ENCODE peak calls at places on chromosomes 13 and 19, in four cellular contexts. Q is aorta; B is suprapubic skin; T is CD8-positive, alpha-beta T cell. X is an unnamed sample. For H3K4me1 and H3K27me3, the result is how much of the 10 kb centered on the place peaks cover.

GRCh38 chr13:80338781-80339577 is 1.9 kb downstream of the SPRY2 start:
- DNase-seq in Q (peak), B (peak), T (no peak), X (peak)

GRCh38 chr19:4969292-4969771 is 419 bp downstream of the KDM4B start:
- DNase-seq in T (no peak), Q (no peak), B (no peak), X (no peak)

GRCh38 chr19:2051771-2052704 is 994 bp upstream of the MKNK2 start:
- DNase-seq in B (peak), T (no peak), Q (no peak), X (peak)

GRCh38 chr13:97762141-97762540 is 191.3 kb upstream of the IPO5 start:
- DNase-seq in B (no peak), T (no peak), Q (no peak), X (no peak)

GRCh38 chr13:92044351-92044750 is 645.9 kb downstream of the GPC5 start:
- DNase-seq in Q (no peak), B (no peak), T (no peak), X (peak)

GRCh38 chr13:85631801-85632200 is 167.4 kb downstream of the SLITRK6 start:
- DNase-seq in Q (no peak), B (no peak), T (no peak), X (no peak)

GRCh38 chr13:51619614-51620013 is 35.4 kb downstream of the WDFY2 start:
- DNase-seq in B (no peak), T (no peak), Q (no peak), X (no peak)

GRCh38 chr19:32879741-32880140 is 10.2 kb upstream of the SLC7A9 start:
- DNase-seq in T (no peak), B (no peak), Q (no peak), X (no peak)

GRCh38 chr19:48799358-48800300 is 11.2 kb downstream of the BCAT2 start:
- DNase-seq in Q (no peak), T (no peak), B (no peak), X (no peak)

GRCh38 chr19:4713384-4713951 is 10.2 kb downstream of the DPP9 start:
- DNase-seq in Q (peak), T (no peak), B (peak), X (peak)

GRCh38 chr13:113818700-113819295 is 45.1 kb downstream of the GAS6 start:
- DNase-seq in T (no peak), B (no peak), Q (no peak), X (no peak)

GRCh38 chr13:112897956-112898785 is 70.8 kb upstream of the MCF2L start:
- DNase-seq in Q (peak), T (no peak), B (no peak), X (no peak)

DNA sequence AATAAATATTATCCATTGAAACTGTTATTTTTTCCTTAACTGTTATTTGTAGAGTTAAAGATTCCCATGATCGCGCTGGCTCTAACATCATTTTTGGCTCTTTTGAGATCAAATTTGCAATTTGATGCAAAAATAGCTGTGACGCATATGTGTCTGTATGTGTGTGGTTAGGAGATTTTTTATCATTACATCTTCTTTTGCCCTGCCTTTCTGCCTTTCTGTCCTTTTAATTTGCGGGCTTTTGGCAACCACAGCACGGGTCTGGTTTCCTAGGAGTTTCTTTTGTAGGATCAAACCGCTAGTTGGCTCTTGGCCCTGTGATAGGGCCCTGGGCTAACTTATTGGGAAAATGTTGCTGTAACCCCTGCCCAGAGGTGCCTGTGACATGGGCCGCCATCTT is 37.3 kb upstream of the ALOX5AP start:
- DNase-seq in Q (no peak), B (no peak), T (no peak), X (no peak)
- H3K27ac ChIP-seq in Q (no peak), B (peak), T (no peak), X (no peak)

DNA sequence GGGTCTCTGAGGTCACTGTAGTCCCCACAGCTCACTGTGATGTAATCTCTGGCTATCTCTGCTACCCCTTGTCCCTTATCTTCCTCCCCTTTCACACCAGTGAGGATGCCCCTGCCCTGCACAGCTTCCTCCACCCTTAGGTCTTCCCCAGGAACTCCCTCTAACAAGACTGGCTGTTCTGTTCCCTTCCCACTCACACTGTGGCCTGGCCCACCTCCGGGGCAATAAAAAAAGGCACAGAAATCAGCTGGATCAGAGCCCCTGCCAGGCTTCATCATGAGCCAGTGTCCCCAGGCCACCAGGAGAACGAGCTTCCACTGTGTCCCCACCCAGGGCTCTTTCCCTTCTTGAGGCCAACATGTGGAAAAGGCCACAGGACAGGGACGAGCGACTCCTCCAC is 4.6 kb downstream of the CEACAM3 start:
- DNase-seq in T (no peak), B (no peak), Q (no peak), X (no peak)
- H3K4me1 ChIP-seq in T (under half), B (under half), Q (under half), X (under half)

GRCh38 chr13:64704121-64704520 is 2526.0 kb downstream of the PCDH9 start:
- DNase-seq in B (no peak), Q (no peak), T (no peak), X (no peak)
- H3K27me3 ChIP-seq in B (under half), Q (under half), T (under half), X (under half)

GRCh38 chr19:17863520-17864182 is 3.9 kb downstream of the RPL18A start:
- DNase-seq in Q (no peak), T (no peak), B (no peak), X (no peak)

GRCh38 chr19:17860331-17860992 is 752 bp downstream of the RPL18A start:
- DNase-seq in Q (no peak), B (no peak), T (no peak), X (no peak)

GRCh38 chr19:17862711-17863519 is 3.2 kb downstream of the RPL18A start:
- DNase-seq in Q (no peak), B (no peak), T (no peak), X (no peak)

GRCh38 chr19:17860993-17861360 is 1.3 kb downstream of the RPL18A start:
- DNase-seq in Q (no peak), B (no peak), T (no peak), X (no peak)

GRCh38 chr19:17861542-17862402 is 2.1 kb downstream of the RPL18A start:
- DNase-seq in Q (no peak), T (no peak), B (no peak), X (no peak)
- H3K27ac ChIP-seq in Q (no peak), T (no peak), B (no peak), X (no peak)

GRCh38 chr19:508204-509150 is 1.2 kb downstream of the TPGS1 start:
- DNase-seq in B (no peak), Q (no peak), T (no peak), X (no peak)
- H3K4me1 ChIP-seq in B (under half), Q (under half), T (half or more), X (under half)